ENCODE peak calls at places on chromosomes 5 and 9, in eight cellular contexts. One of them, this sample, is unnamed.

GRCh38 chr5:153938131-153938842 is 100.4 kb downstream of the FAM114A2 start:
- DNase-seq in WTC11: no peak
- DNase-seq in kidney: no peak
- DNase-seq in CD8-positive, alpha-beta T cell: no peak
- DNase-seq in psoas muscle: no peak
- DNase-seq in neural progenitor cell: no peak
- DNase-seq in GM12864: no peak
- DNase-seq in glutamatergic neuron: no peak
- DNase-seq in this sample: no peak

GRCh38 chr5:167665841-167666375 is 625.5 kb upstream of the WWC1 start:
- DNase-seq in WTC11: no peak
- DNase-seq in kidney: no peak
- DNase-seq in CD8-positive, alpha-beta T cell: no peak
- DNase-seq in psoas muscle: no peak
- DNase-seq in neural progenitor cell: peak
- DNase-seq in GM12864: no peak
- DNase-seq in glutamatergic neuron: no peak
- DNase-seq in this sample: no peak

GRCh38 chr5:71891856-71892255 is 172.8 kb downstream of the CARTPT start:
- DNase-seq in WTC11: no peak
- DNase-seq in kidney: no peak
- DNase-seq in CD8-positive, alpha-beta T cell: no peak
- DNase-seq in psoas muscle: no peak
- DNase-seq in neural progenitor cell: peak
- DNase-seq in GM12864: no peak
- DNase-seq in glutamatergic neuron: no peak
- DNase-seq in this sample: no peak

GRCh38 chr9:136364369-136364748 is 815 bp upstream of the DNLZ start:
- DNase-seq in WTC11: peak
- DNase-seq in kidney: no peak
- DNase-seq in CD8-positive, alpha-beta T cell: no peak
- DNase-seq in psoas muscle: no peak
- DNase-seq in neural progenitor cell: no peak
- DNase-seq in GM12864: no peak
- DNase-seq in glutamatergic neuron: no peak
- DNase-seq in this sample: no peak

GRCh38 chr5:134143964-134144941 is 29.8 kb downstream of the TCF7 start:
- DNase-seq in WTC11: no peak
- DNase-seq in kidney: peak
- DNase-seq in CD8-positive, alpha-beta T cell: peak
- DNase-seq in psoas muscle: no peak
- DNase-seq in neural progenitor cell: no peak
- DNase-seq in GM12864: no peak
- DNase-seq in glutamatergic neuron: no peak
- DNase-seq in this sample: no peak

GRCh38 chr5:152556779-152557178 is 151.7 kb upstream of the NMUR2 start:
- DNase-seq in WTC11: no peak
- DNase-seq in kidney: no peak
- DNase-seq in CD8-positive, alpha-beta T cell: no peak
- DNase-seq in psoas muscle: no peak
- DNase-seq in neural progenitor cell: no peak
- DNase-seq in GM12864: no peak
- DNase-seq in glutamatergic neuron: no peak
- DNase-seq in this sample: no peak

GRCh38 chr9:24071736-24072135 is 245.7 kb upstream of the ELAVL2 start:
- DNase-seq in WTC11: no peak
- DNase-seq in kidney: no peak
- DNase-seq in CD8-positive, alpha-beta T cell: no peak
- DNase-seq in psoas muscle: no peak
- DNase-seq in neural progenitor cell: no peak
- DNase-seq in GM12864: no peak
- DNase-seq in glutamatergic neuron: peak
- DNase-seq in this sample: no peak

GRCh38 chr5:84191296-84191695 is 193.4 kb downstream of the EDIL3 start:
- DNase-seq in WTC11: no peak
- DNase-seq in kidney: no peak
- DNase-seq in CD8-positive, alpha-beta T cell: no peak
- DNase-seq in psoas muscle: no peak
- DNase-seq in neural progenitor cell: no peak
- DNase-seq in GM12864: no peak
- DNase-seq in glutamatergic neuron: peak
- DNase-seq in this sample: no peak

GRCh38 chr9:70303268-70303667 is 44.5 kb downstream of the SMC5 start:
- DNase-seq in WTC11: no peak
- DNase-seq in kidney: no peak
- DNase-seq in CD8-positive, alpha-beta T cell: no peak
- DNase-seq in psoas muscle: no peak
- DNase-seq in neural progenitor cell: no peak
- DNase-seq in GM12864: no peak
- DNase-seq in glutamatergic neuron: no peak
- DNase-seq in this sample: no peak

GRCh38 chr9:18060304-18060934 is 413.5 kb upstream of the ADAMTSL1 start:
- DNase-seq in WTC11: no peak
- DNase-seq in kidney: no peak
- DNase-seq in CD8-positive, alpha-beta T cell: no peak
- DNase-seq in psoas muscle: no peak
- DNase-seq in neural progenitor cell: no peak
- DNase-seq in GM12864: no peak
- DNase-seq in glutamatergic neuron: no peak
- DNase-seq in this sample: no peak

GRCh38 chr5:1875481-1875842 is 7.3 kb downstream of the IRX4 start:
- DNase-seq in WTC11: no peak
- DNase-seq in kidney: no peak
- DNase-seq in CD8-positive, alpha-beta T cell: no peak
- DNase-seq in psoas muscle: no peak
- DNase-seq in neural progenitor cell: peak
- DNase-seq in GM12864: no peak
- DNase-seq in glutamatergic neuron: no peak
- DNase-seq in this sample: no peak

GRCh38 chr9:110777201-110777842 is 108.7 kb downstream of the MUSK start:
- DNase-seq in WTC11: no peak
- DNase-seq in kidney: no peak
- DNase-seq in CD8-positive, alpha-beta T cell: no peak
- DNase-seq in psoas muscle: no peak
- DNase-seq in neural progenitor cell: peak
- DNase-seq in GM12864: no peak
- DNase-seq in glutamatergic neuron: no peak
- DNase-seq in this sample: no peak

GRCh38 chr5:180627386-180628120 is 21.8 kb downstream of the FLT4 start:
- DNase-seq in WTC11: no peak
- DNase-seq in kidney: no peak
- DNase-seq in CD8-positive, alpha-beta T cell: no peak
- DNase-seq in psoas muscle: no peak
- DNase-seq in neural progenitor cell: no peak
- DNase-seq in GM12864: no peak
- DNase-seq in glutamatergic neuron: no peak
- DNase-seq in this sample: no peak

GRCh38 chr5:115627295-115627825 is 1.5 kb upstream of the TMED7 start:
- DNase-seq in WTC11: no peak
- DNase-seq in kidney: no peak
- DNase-seq in CD8-positive, alpha-beta T cell: no peak
- DNase-seq in psoas muscle: no peak
- DNase-seq in neural progenitor cell: no peak
- DNase-seq in GM12864: no peak
- DNase-seq in glutamatergic neuron: no peak
- DNase-seq in this sample: no peak

GRCh38 chr9:87441251-87441650 is 56.4 kb upstream of the DAPK1 start:
- DNase-seq in WTC11: no peak
- DNase-seq in kidney: no peak
- DNase-seq in CD8-positive, alpha-beta T cell: no peak
- DNase-seq in psoas muscle: no peak
- DNase-seq in neural progenitor cell: no peak
- DNase-seq in GM12864: no peak
- DNase-seq in glutamatergic neuron: no peak
- DNase-seq in this sample: no peak

GRCh38 chr9:20358201-20358600 is 264.1 kb downstream of the MLLT3 start:
- DNase-seq in WTC11: no peak
- DNase-seq in kidney: no peak
- DNase-seq in CD8-positive, alpha-beta T cell: no peak
- DNase-seq in psoas muscle: no peak
- DNase-seq in neural progenitor cell: no peak
- DNase-seq in GM12864: no peak
- DNase-seq in glutamatergic neuron: no peak
- DNase-seq in this sample: no peak

GRCh38 chr9:130986311-130986940 is 22.5 kb upstream of the LAMC3 start:
- DNase-seq in WTC11: no peak
- DNase-seq in kidney: peak
- DNase-seq in CD8-positive, alpha-beta T cell: no peak
- DNase-seq in psoas muscle: no peak
- DNase-seq in neural progenitor cell: no peak
- DNase-seq in GM12864: no peak
- DNase-seq in glutamatergic neuron: no peak
- DNase-seq in this sample: no peak

GRCh38 chr5:16051246-16051645 is 128.3 kb downstream of the MARCHF11 start:
- DNase-seq in WTC11: no peak
- DNase-seq in kidney: no peak
- DNase-seq in CD8-positive, alpha-beta T cell: no peak
- DNase-seq in psoas muscle: no peak
- DNase-seq in neural progenitor cell: no peak
- DNase-seq in GM12864: no peak
- DNase-seq in glutamatergic neuron: no peak
- DNase-seq in this sample: no peak

GRCh38 chr9:89153618-89154017 is 25.0 kb downstream of the SHC3 start:
- DNase-seq in WTC11: no peak
- DNase-seq in kidney: no peak
- DNase-seq in CD8-positive, alpha-beta T cell: no peak
- DNase-seq in psoas muscle: peak
- DNase-seq in neural progenitor cell: no peak
- DNase-seq in GM12864: no peak
- DNase-seq in glutamatergic neuron: no peak
- DNase-seq in this sample: no peak

DNA sequence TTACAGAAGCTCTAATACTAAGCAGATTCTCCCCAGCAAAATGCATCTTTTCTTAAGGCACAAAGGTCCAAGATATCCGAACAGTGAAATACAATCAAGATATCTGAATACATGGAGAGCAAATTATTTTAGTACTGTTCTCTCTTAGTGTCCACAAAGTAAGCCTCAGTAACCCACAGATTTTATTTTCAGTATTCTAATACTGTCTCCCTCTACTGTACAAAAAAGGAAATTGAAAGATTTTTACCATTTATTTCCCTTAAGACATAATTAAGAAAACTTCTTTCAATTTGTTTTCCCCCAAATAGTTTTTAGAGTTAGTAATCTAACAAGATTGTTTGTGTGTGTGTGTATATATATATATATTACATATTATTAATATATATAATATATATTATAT is 24.7 kb upstream of the NOL6 start:
- DNase-seq in WTC11: no peak
- DNase-seq in kidney: no peak
- DNase-seq in CD8-positive, alpha-beta T cell: no peak
- DNase-seq in psoas muscle: no peak
- DNase-seq in neural progenitor cell: no peak
- DNase-seq in GM12864: no peak
- DNase-seq in glutamatergic neuron: no peak
- DNase-seq in this sample: no peak
- TF ChIP-seq CTCF in WTC11: no peak
- TF ChIP-seq CTCF in kidney: no peak
- TF ChIP-seq CTCF in CD8-positive, alpha-beta T cell: peak
- TF ChIP-seq CTCF in psoas muscle: peak
- TF ChIP-seq CTCF in neural progenitor cell: peak
- TF ChIP-seq CTCF in GM12864: no peak
- TF ChIP-seq CTCF in glutamatergic neuron: peak
- TF ChIP-seq CTCF in this sample: no peak

GRCh38 chr9:34564617-34565016 is 24.9 kb downstream of the CNTFR start:
- DNase-seq in WTC11: no peak
- DNase-seq in kidney: peak
- DNase-seq in CD8-positive, alpha-beta T cell: no peak
- DNase-seq in psoas muscle: peak
- DNase-seq in neural progenitor cell: no peak
- DNase-seq in GM12864: no peak
- DNase-seq in glutamatergic neuron: no peak
- DNase-seq in this sample: no peak

GRCh38 chr9:34563262-34563661 is 26.3 kb downstream of the CNTFR start:
- DNase-seq in WTC11: no peak
- DNase-seq in kidney: no peak
- DNase-seq in CD8-positive, alpha-beta T cell: no peak
- DNase-seq in psoas muscle: no peak
- DNase-seq in neural progenitor cell: no peak
- DNase-seq in GM12864: no peak
- DNase-seq in glutamatergic neuron: no peak
- DNase-seq in this sample: no peak

GRCh38 chr9:34560574-34561229 is 28.8 kb downstream of the CNTFR start:
- DNase-seq in WTC11: no peak
- DNase-seq in kidney: peak
- DNase-seq in CD8-positive, alpha-beta T cell: no peak
- DNase-seq in psoas muscle: no peak
- DNase-seq in neural progenitor cell: no peak
- DNase-seq in GM12864: no peak
- DNase-seq in glutamatergic neuron: no peak
- DNase-seq in this sample: no peak

GRCh38 chr9:34559616-34560546 is 29.6 kb downstream of the CNTFR start:
- DNase-seq in WTC11: no peak
- DNase-seq in kidney: peak
- DNase-seq in CD8-positive, alpha-beta T cell: no peak
- DNase-seq in psoas muscle: peak
- DNase-seq in neural progenitor cell: peak
- DNase-seq in GM12864: no peak
- DNase-seq in glutamatergic neuron: no peak
- DNase-seq in this sample: no peak

GRCh38 chr9:34562136-34562745 is 27.3 kb downstream of the CNTFR start:
- DNase-seq in WTC11: peak
- DNase-seq in kidney: no peak
- DNase-seq in CD8-positive, alpha-beta T cell: no peak
- DNase-seq in psoas muscle: no peak
- DNase-seq in neural progenitor cell: peak
- DNase-seq in GM12864: no peak
- DNase-seq in glutamatergic neuron: no peak
- DNase-seq in this sample: no peak
- TF ChIP-seq CTCF in WTC11: peak
- TF ChIP-seq CTCF in kidney: peak
- TF ChIP-seq CTCF in CD8-positive, alpha-beta T cell: peak
- TF ChIP-seq CTCF in psoas muscle: peak
- TF ChIP-seq CTCF in neural progenitor cell: peak
- TF ChIP-seq CTCF in GM12864: peak
- TF ChIP-seq CTCF in glutamatergic neuron: peak
- TF ChIP-seq CTCF in this sample: peak

GRCh38 chr5:149563461-149563860 is 12.2 kb upstream of the CSNK1A1 start:
- DNase-seq in WTC11: no peak
- DNase-seq in kidney: no peak
- DNase-seq in CD8-positive, alpha-beta T cell: no peak
- DNase-seq in psoas muscle: no peak
- DNase-seq in neural progenitor cell: no peak
- DNase-seq in GM12864: no peak
- DNase-seq in glutamatergic neuron: no peak
- DNase-seq in this sample: no peak

GRCh38 chr5:149561848-149562247 is 10.6 kb upstream of the CSNK1A1 start:
- DNase-seq in WTC11: no peak
- DNase-seq in kidney: no peak
- DNase-seq in CD8-positive, alpha-beta T cell: no peak
- DNase-seq in psoas muscle: no peak
- DNase-seq in neural progenitor cell: no peak
- DNase-seq in GM12864: no peak
- DNase-seq in glutamatergic neuron: no peak
- DNase-seq in this sample: no peak

GRCh38 chr5:149559712-149560111 is 8.5 kb upstream of the CSNK1A1 start:
- DNase-seq in WTC11: no peak
- DNase-seq in kidney: no peak
- DNase-seq in CD8-positive, alpha-beta T cell: no peak
- DNase-seq in psoas muscle: no peak
- DNase-seq in neural progenitor cell: no peak
- DNase-seq in GM12864: no peak
- DNase-seq in glutamatergic neuron: no peak
- DNase-seq in this sample: no peak
- TF ChIP-seq CTCF in WTC11: no peak
- TF ChIP-seq CTCF in kidney: no peak
- TF ChIP-seq CTCF in CD8-positive, alpha-beta T cell: no peak
- TF ChIP-seq CTCF in psoas muscle: no peak
- TF ChIP-seq CTCF in neural progenitor cell: no peak
- TF ChIP-seq CTCF in GM12864: no peak
- TF ChIP-seq CTCF in glutamatergic neuron: no peak
- TF ChIP-seq CTCF in this sample: no peak

GRCh38 chr5:10593531-10594181 is 29.8 kb downstream of the ANKRD33B start:
- DNase-seq in WTC11: no peak
- DNase-seq in kidney: no peak
- DNase-seq in CD8-positive, alpha-beta T cell: no peak
- DNase-seq in psoas muscle: no peak
- DNase-seq in neural progenitor cell: no peak
- DNase-seq in GM12864: no peak
- DNase-seq in glutamatergic neuron: no peak
- DNase-seq in this sample: no peak
- TF ChIP-seq CTCF in WTC11: no peak
- TF ChIP-seq CTCF in kidney: no peak
- TF ChIP-seq CTCF in CD8-positive, alpha-beta T cell: no peak
- TF ChIP-seq CTCF in psoas muscle: no peak
- TF ChIP-seq CTCF in neural progenitor cell: no peak
- TF ChIP-seq CTCF in GM12864: no peak
- TF ChIP-seq CTCF in glutamatergic neuron: no peak
- TF ChIP-seq CTCF in this sample: no peak

This sample was measured in GM20000.